ENCODE peak calls at places on chromosomes 2 and 18, in five cellular contexts. V, K, G, P and Y are unnamed samples.

GRCh38 chr18:62434798-62435197 is 88.0 kb upstream of the ZCCHC2 start:
- DNase-seq in V (no peak), K (no peak), G (no peak), P (peak), Y (no peak)

GRCh38 chr2:675982-676646 is 1.1 kb downstream of the TMEM18 start:
- DNase-seq in V (no peak), K (peak), G (peak), P (peak), Y (no peak)

GRCh38 chr2:75199428-75200011 is at the start of gene TACR1:
- DNase-seq in V (peak), K (peak), G (peak), P (peak), Y (peak)

GRCh38 chr18:1585881-1586488 is 681.3 kb downstream of the ADCYAP1 start:
- DNase-seq in V (no peak), K (peak), G (peak), P (peak), Y (no peak)

GRCh38 chr2:15732341-15733077 is 140.8 kb downstream of the DDX1 start:
- DNase-seq in V (no peak), K (no peak), G (no peak), P (no peak), Y (no peak)

GRCh38 chr2:11406492-11407381 is 59.2 kb downstream of the E2F6 start:
- DNase-seq in V (no peak), K (peak), G (no peak), P (peak), Y (no peak)

GRCh38 chr2:57759822-57760300 is 286.7 kb upstream of the VRK2 start:
- DNase-seq in V (peak), K (peak), G (peak), P (peak), Y (peak)

GRCh38 chr2:88122141-88122884 is 5.5 kb downstream of the FABP1 start:
- DNase-seq in V (no peak), K (no peak), G (no peak), P (no peak), Y (no peak)

GRCh38 chr2:28342081-28342967 is 50.3 kb upstream of the FOSL2 start:
- DNase-seq in V (peak), K (peak), G (no peak), P (peak), Y (peak)

GRCh38 chr2:197934926-197935274 is 130.5 kb downstream of the PLCL1 start:
- DNase-seq in V (no peak), K (no peak), G (no peak), P (no peak), Y (no peak)

GRCh38 chr2:239762742-239763269 is 262.3 kb downstream of the NDUFA10 start:
- DNase-seq in V (no peak), K (no peak), G (no peak), P (no peak), Y (no peak)

GRCh38 chr2:222336442-222336841 is 37.6 kb upstream of the PAX3 start:
- DNase-seq in V (no peak), K (no peak), G (no peak), P (no peak), Y (no peak)

GRCh38 chr18:47730795-47731194 is 199.7 kb downstream of the SMAD2 start:
- DNase-seq in V (no peak), K (no peak), G (no peak), P (no peak), Y (no peak)

GRCh38 chr2:109438773-109439191 is 175.0 kb downstream of the SEPTIN10 start:
- DNase-seq in V (no peak), K (no peak), G (no peak), P (peak), Y (no peak)

GRCh38 chr2:14867853-14868252 is 235.3 kb downstream of the LRATD1 start:
- DNase-seq in V (no peak), K (no peak), G (no peak), P (no peak), Y (no peak)

GRCh38 chr2:44016282-44016681 is 20.5 kb upstream of the LRPPRC start:
- DNase-seq in V (peak), K (peak), G (peak), P (peak), Y (no peak)

GRCh38 chr2:118830121-118830520 is 17.3 kb downstream of the EN1 start:
- DNase-seq in V (no peak), K (no peak), G (no peak), P (peak), Y (no peak)

GRCh38 chr2:62266433-62267038 is 70.6 kb downstream of the B3GNT2 start:
- DNase-seq in V (no peak), K (no peak), G (peak), P (peak), Y (no peak)

GRCh38 chr2:103638978-103639377 is 877.1 kb downstream of the TMEM182 start:
- DNase-seq in V (no peak), K (no peak), G (no peak), P (no peak), Y (no peak)

GRCh38 chr2:62305421-62306176 is 109.7 kb downstream of the B3GNT2 start:
- DNase-seq in V (no peak), K (peak), G (no peak), P (no peak), Y (no peak)

GRCh38 chr2:236568068-236568921 is 1.3 kb upstream of the ACKR3 start:
- DNase-seq in V (peak), K (no peak), G (peak), P (peak), Y (peak)

GRCh38 chr2:65465857-65466256 is 33.5 kb upstream of the SPRED2 start:
- DNase-seq in V (no peak), K (no peak), G (no peak), P (no peak), Y (no peak)

GRCh38 chr2:207475546-207475945 is 54.2 kb upstream of the CREB1 start:
- DNase-seq in V (no peak), K (no peak), G (no peak), P (peak), Y (no peak)

GRCh38 chr18:4987452-4988405 is 209.3 kb downstream of the AKAIN1 start:
- DNase-seq in V (no peak), K (no peak), G (peak), P (no peak), Y (no peak)

GRCh38 chr18:35282353-35282752 is 7.7 kb downstream of the ZSCAN30 start:
- DNase-seq in V (no peak), K (no peak), G (no peak), P (peak), Y (no peak)

GRCh38 chr2:116023026-116023425 is 1580.6 kb downstream of the DPP10 start:
- DNase-seq in V (no peak), K (no peak), G (no peak), P (no peak), Y (no peak)

GRCh38 chr18:11096411-11096810 is 53.0 kb downstream of the PIEZO2 start:
- DNase-seq in V (no peak), K (no peak), G (no peak), P (peak), Y (no peak)

GRCh38 chr2:9252002-9252357 is 45.4 kb downstream of the ASAP2 start:
- DNase-seq in V (no peak), K (no peak), G (no peak), P (no peak), Y (no peak)
- H3K4me3 ChIP-seq in V (no peak), K (no peak), G (no peak), P (no peak), Y (no peak)

GRCh38 chr2:128660836-128661235 is 342.2 kb upstream of the HS6ST1 start:
- DNase-seq in V (peak), K (no peak), G (no peak), P (no peak), Y (no peak)
- TF ChIP-seq CTCF in V (no peak), K (no peak), G (no peak), P (no peak), Y (no peak)

GRCh38 chr2:102240640-102241370 is 54.0 kb downstream of the IL1RL2 start:
- DNase-seq in V (peak), K (peak), G (peak), P (peak), Y (peak)
- H3K4me3 ChIP-seq in V (no peak), K (no peak), G (no peak), P (peak), Y (no peak)

GRCh38 chr2:174545240-174545639 is 52.4 kb downstream of the WIPF1 start:
- DNase-seq in V (no peak), K (no peak), G (no peak), P (no peak), Y (no peak)

GRCh38 chr2:174544802-174545201 is 52.8 kb downstream of the WIPF1 start:
- DNase-seq in V (no peak), K (no peak), G (no peak), P (no peak), Y (no peak)

GRCh38 chr2:174551697-174552096 is 45.9 kb downstream of the WIPF1 start:
- DNase-seq in V (no peak), K (no peak), G (no peak), P (no peak), Y (no peak)

GRCh38 chr2:174544156-174544555 is 53.4 kb downstream of the WIPF1 start:
- DNase-seq in V (no peak), K (no peak), G (no peak), P (no peak), Y (no peak)

GRCh38 chr2:174546519-174547506 is 50.8 kb downstream of the WIPF1 start:
- DNase-seq in V (no peak), K (peak), G (peak), P (peak), Y (no peak)
- TF ChIP-seq CTCF in V (no peak), K (peak), G (peak), P (peak), Y (no peak)

GRCh38 chr18:57294547-57294946 is 57.8 kb upstream of the ST8SIA3 start:
- DNase-seq in V (no peak), K (no peak), G (no peak), P (no peak), Y (no peak)
- H3K4me3 ChIP-seq in V (no peak), K (no peak), G (no peak), P (no peak), Y (no peak)